ENCODE peak calls at places on chromosomes 12 and 14, in seven cellular contexts. W is thyroid gland, C is naive B cell, V is AG04450, J is lung microvascular endothelial cell, P is T-helper 2 cell, A is nucleus accumbens. N is an unnamed sample.

GRCh38 chr12:27966870-27967269 is 5.7 kb downstream of the PTHLH start:
- DNase-seq in W (no peak), V (peak), P (no peak), C (no peak), J (no peak), A (no peak), N (peak)

GRCh38 chr12:81078469-81079196 is 754 bp downstream of the ACSS3 start:
- DNase-seq in P (no peak), A (no peak), C (no peak), V (no peak), W (peak), J (peak), N (peak)

GRCh38 chr12:54419088-54419887 is at the start of gene ITGA5:
- DNase-seq in J (peak), W (peak), A (no peak), C (no peak), V (no peak), P (no peak), N (peak)

GRCh38 chr12:32069071-32069470 is 37.6 kb upstream of the BICD1 start:
- DNase-seq in J (peak), P (no peak), W (no peak), A (no peak), V (no peak), C (no peak), N (no peak)

GRCh38 chr14:76929927-76930326 is 98.6 kb downstream of the IRF2BPL start:
- DNase-seq in J (no peak), A (no peak), V (no peak), C (no peak), P (peak), W (no peak), N (no peak)

GRCh38 chr12:121334513-121335343 is 17.5 kb downstream of the ANAPC5 start:
- DNase-seq in W (no peak), P (no peak), J (peak), A (no peak), V (peak), C (peak), N (peak)

GRCh38 chr12:27277846-27278260 is 33.8 kb downstream of the STK38L start:
- DNase-seq in J (peak), W (peak), A (no peak), V (peak), P (no peak), C (no peak), N (peak)

GRCh38 chr12:46233418-46233817 is 35.4 kb downstream of the SLC38A1 start:
- DNase-seq in J (peak), A (no peak), P (no peak), W (no peak), C (no peak), V (no peak), N (no peak)

GRCh38 chr14:52031781-52032180 is 37.1 kb downstream of the NID2 start:
- DNase-seq in W (peak), J (no peak), P (no peak), A (no peak), V (no peak), C (no peak), N (peak)

GRCh38 chr12:29783773-29784666 is at the start of gene TMTC1:
- DNase-seq in J (peak), A (peak), C (no peak), V (no peak), P (no peak), W (peak), N (peak)

N was measured in brain microvascular endothelial cell.